ENCODE peak calls at places on chromosome X, in five cellular contexts. P is neuronal stem cell, L is mesenchymal stem cell, R is H1, Y is trophoblast cell. Z is an unnamed sample.

GRCh38 chrX:16290997-16291396 is 123.7 kb downstream of the MAGEB17 start:
- DNase-seq in P (no peak), L (no peak), R (no peak), Y (no peak), Z (no peak)

GRCh38 chrX:5458300-5458699 is 770.4 kb downstream of the NLGN4X start:
- DNase-seq in P (no peak), L (peak), R (no peak), Y (no peak), Z (no peak)

GRCh38 chrX:129637217-129638109 is 17.3 kb downstream of the APLN start:
- DNase-seq in P (peak), L (peak), R (peak), Y (peak), Z (peak)

GRCh38 chrX:53440101-53440500 is 5.9 kb upstream of the HSD17B10 start:
- DNase-seq in P (no peak), L (no peak), R (no peak), Y (no peak), Z (no peak)

GRCh38 chrX:3599787-3600465 is 113.5 kb downstream of the PRKX start:
- DNase-seq in P (no peak), L (no peak), R (no peak), Y (no peak), Z (no peak)

GRCh38 chrX:54484666-54485065 is 11.4 kb downstream of the FGD1 start:
- DNase-seq in P (no peak), L (no peak), R (no peak), Y (no peak), Z (no peak)

GRCh38 chrX:53481093-53481492 is 46.9 kb upstream of the HSD17B10 start:
- DNase-seq in P (no peak), L (no peak), R (no peak), Y (no peak), Z (no peak)

GRCh38 chrX:12060489-12061260 is 77.6 kb upstream of the FRMPD4 start:
- DNase-seq in P (no peak), L (no peak), R (no peak), Y (no peak), Z (no peak)

GRCh38 chrX:134849390-134849789 is 141.4 kb upstream of the SMIM10 start:
- DNase-seq in P (no peak), L (peak), R (no peak), Y (no peak), Z (peak)

GRCh38 chrX:40176979-40177430 is 79.2 kb upstream of the BCOR start:
- DNase-seq in P (no peak), L (peak), R (no peak), Y (no peak), Z (no peak)

GRCh38 chrX:55008571-55009358 is 8.6 kb downstream of the APEX2 start:
- DNase-seq in P (no peak), L (peak), R (no peak), Y (no peak), Z (peak)

GRCh38 chrX:11449613-11450012 is 156.4 kb downstream of the AMELX start:
- DNase-seq in P (no peak), L (no peak), R (no peak), Y (no peak), Z (no peak)

GRCh38 chrX:16212436-16212835 is 45.2 kb downstream of the MAGEB17 start:
- DNase-seq in P (no peak), L (peak), R (no peak), Y (no peak), Z (peak)

GRCh38 chrX:153928846-153929245 is 2.8 kb upstream of the ARHGAP4 start:
- DNase-seq in P (no peak), L (no peak), R (no peak), Y (no peak), Z (no peak)

GRCh38 chrX:9566150-9566621 is 101.3 kb downstream of the TBL1X start:
- DNase-seq in P (no peak), L (peak), R (no peak), Y (peak), Z (peak)

GRCh38 chrX:68186552-68187262 is 246.6 kb downstream of the OPHN1 start:
- DNase-seq in P (no peak), L (peak), R (no peak), Y (peak), Z (peak)

GRCh38 chrX:133676344-133677122 is 261.2 kb upstream of the GPC4 start:
- DNase-seq in P (no peak), L (no peak), R (no peak), Y (no peak), Z (no peak)

GRCh38 chrX:132114607-132115006 is 13.2 kb downstream of the FRMD7 start:
- DNase-seq in P (no peak), L (no peak), R (no peak), Y (no peak), Z (no peak)

GRCh38 chrX:120205816-120206753 is 44.5 kb upstream of the ZBTB33 start:
- DNase-seq in P (no peak), L (no peak), R (no peak), Y (no peak), Z (no peak)
- H4K91ac ChIP-seq in P (no peak), L (no peak), R (no peak), Y (no peak), Z (no peak)

GRCh38 chrX:72121381-72121780 is 10.3 kb downstream of the RTL5 start:
- DNase-seq in P (no peak), L (peak), R (no peak), Y (no peak), Z (peak)

GRCh38 chrX:72120798-72121197 is 10.9 kb downstream of the RTL5 start:
- DNase-seq in P (no peak), L (no peak), R (no peak), Y (no peak), Z (no peak)

GRCh38 chrX:72124540-72125201 is 7.0 kb downstream of the RTL5 start:
- DNase-seq in P (no peak), L (no peak), R (no peak), Y (no peak), Z (no peak)

GRCh38 chrX:72123471-72124185 is 8.1 kb downstream of the RTL5 start:
- DNase-seq in P (peak), L (peak), R (no peak), Y (no peak), Z (peak)

DNA sequence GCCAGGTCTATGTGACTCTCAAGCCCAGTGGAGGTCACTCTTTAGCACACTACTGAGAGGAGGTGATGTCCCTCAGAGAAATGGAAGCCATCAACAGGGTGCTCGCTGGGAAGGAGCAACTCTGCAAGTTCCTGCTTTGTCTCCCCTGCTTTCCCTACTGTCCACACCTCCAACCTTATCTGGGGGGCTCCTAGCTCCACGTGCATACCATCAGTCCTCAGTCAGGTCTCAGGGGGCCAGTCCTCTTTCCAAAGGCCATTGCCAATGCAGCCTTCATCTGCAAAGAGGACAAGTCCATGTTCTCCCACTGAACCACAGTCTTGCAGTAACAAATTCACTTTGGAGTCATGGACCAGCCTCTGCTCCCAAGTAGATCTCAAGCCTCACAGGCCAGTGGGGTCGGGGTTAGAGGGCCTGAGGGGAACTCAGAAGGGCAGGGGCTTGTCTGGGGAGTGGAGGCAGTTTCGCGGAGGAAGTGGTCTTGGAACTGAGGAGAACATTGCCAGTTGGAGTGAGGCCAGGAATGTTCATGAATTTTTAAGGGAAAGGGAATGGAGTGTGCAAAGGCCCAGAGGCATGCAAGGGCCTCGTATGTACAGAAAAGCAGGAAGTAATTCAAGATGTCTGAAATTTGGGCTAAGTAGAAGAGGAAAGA is 9.0 kb downstream of the RTL5 start:
- DNase-seq in P (no peak), L (no peak), R (no peak), Y (no peak), Z (no peak)
- H4K91ac ChIP-seq in P (no peak), L (peak), R (peak), Y (peak), Z (no peak)

GRCh38 chrX:107716045-107716684 is 59.4 kb downstream of the TSC22D3 start:
- DNase-seq in P (peak), L (no peak), R (no peak), Y (no peak), Z (peak)
- H4K91ac ChIP-seq in P (no peak), L (peak), R (peak), Y (peak), Z (no peak)

GRCh38 chrX:48917139-48917980 is 1.5 kb downstream of the PIM2 start:
- DNase-seq in P (peak), L (peak), R (peak), Y (peak), Z (peak)

GRCh38 chrX:48919360-48919821 is 567 bp upstream of the PIM2 start:
- DNase-seq in P (no peak), L (no peak), R (no peak), Y (no peak), Z (no peak)

GRCh38 chrX:48918303-48918643 is 551 bp downstream of the PIM2 start:
- DNase-seq in P (no peak), L (no peak), R (no peak), Y (no peak), Z (no peak)

GRCh38 chrX:48919947-48920712 is 1.3 kb upstream of the PIM2 start:
- DNase-seq in P (no peak), L (peak), R (no peak), Y (no peak), Z (no peak)

DNA sequence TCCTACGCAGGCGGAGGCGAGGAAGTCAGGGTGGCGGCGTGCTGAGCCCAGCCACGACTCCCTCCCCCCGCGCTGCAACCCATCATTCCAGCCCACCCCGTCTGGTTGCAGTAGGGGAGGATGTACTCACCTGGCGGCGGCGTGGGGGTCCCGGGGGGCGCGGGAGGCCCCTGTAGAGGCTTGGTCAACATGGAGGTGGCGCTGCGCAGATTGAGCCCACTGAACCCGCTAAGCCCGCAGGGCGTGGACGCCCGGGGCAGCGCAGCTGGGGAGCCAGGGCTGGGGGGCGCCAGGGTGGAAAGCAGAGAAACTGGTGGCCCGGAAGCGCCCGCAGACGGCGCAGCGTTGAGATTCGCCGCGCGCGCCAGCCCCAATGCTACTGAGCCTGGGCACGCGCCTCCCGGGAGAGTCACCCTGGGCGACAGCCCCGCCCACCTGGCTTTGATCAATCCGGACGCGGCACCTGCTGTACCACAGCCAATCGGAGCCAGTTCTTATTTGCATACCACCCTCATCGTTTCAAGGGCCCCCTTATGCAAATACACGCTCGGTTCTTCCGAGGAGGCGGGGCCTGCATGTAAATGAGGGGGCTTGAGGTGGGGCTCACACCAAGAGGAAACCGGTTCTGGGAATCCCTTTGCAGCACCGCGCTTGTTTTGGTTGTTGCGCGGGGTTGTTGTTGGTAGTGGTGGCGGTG is at the start of gene PIM2:
- DNase-seq in P (peak), L (peak), R (peak), Y (peak), Z (peak)
- H4K91ac ChIP-seq in P (no peak), L (peak), R (peak), Y (no peak), Z (peak)

Z was measured in IMR-90.